ENCODE peak calls at places on chromosome 7, in four cellular contexts. L is mesendoderm, Z is H9, O is H1. Q is an unnamed sample.

GRCh38 chr7:8638076-8638475 is 204.7 kb downstream of the NXPH1 start:
- DNase-seq in L (no peak), Z (no peak), O (no peak), Q (no peak)

GRCh38 chr7:80630611-80631010 is 7.8 kb upstream of the CD36 start:
- DNase-seq in L (no peak), Z (no peak), O (no peak), Q (peak)

GRCh38 chr7:155965010-155965409 is 152.7 kb upstream of the SHH start:
- DNase-seq in L (no peak), Z (peak), O (no peak), Q (peak)

GRCh38 chr7:45662540-45663166 is 88.5 kb downstream of the ADCY1 start:
- DNase-seq in L (no peak), Z (peak), O (peak), Q (no peak)

GRCh38 chr7:51316666-51317581 is at the start of gene COBL:
- DNase-seq in L (peak), Z (peak), O (peak), Q (no peak)

GRCh38 chr7:77282897-77283296 is 83.3 kb upstream of the FGL2 start:
- DNase-seq in L (no peak), Z (no peak), O (no peak), Q (no peak)

GRCh38 chr7:100736671-100737070 is 3.3 kb downstream of the ZAN start:
- DNase-seq in L (no peak), Z (no peak), O (no peak), Q (no peak)

GRCh38 chr7:155471728-155472127 is 13.8 kb downstream of the EN2 start:
- DNase-seq in L (no peak), Z (peak), O (no peak), Q (no peak)

GRCh38 chr7:116762951-116763350 is 91.0 kb downstream of the MET start:
- DNase-seq in L (no peak), Z (no peak), O (no peak), Q (no peak)

GRCh38 chr7:24025094-24025493 is 258.9 kb upstream of the NPY start:
- DNase-seq in L (peak), Z (no peak), O (no peak), Q (peak)

GRCh38 chr7:17054206-17054605 is 172.4 kb upstream of the AGR3 start:
- DNase-seq in L (no peak), Z (no peak), O (no peak), Q (no peak)

GRCh38 chr7:3197567-3198212 is 103.4 kb upstream of the SDK1 start:
- DNase-seq in L (no peak), Z (no peak), O (no peak), Q (no peak)

GRCh38 chr7:27116962-27117686 is 13.4 kb downstream of the HOXA4 start:
- DNase-seq in L (no peak), Z (no peak), O (peak), Q (peak)

GRCh38 chr7:26147030-26147429 is 5.0 kb upstream of the NFE2L3 start:
- DNase-seq in L (no peak), Z (no peak), O (no peak), Q (no peak)

GRCh38 chr7:82677064-82677463 is 233.5 kb upstream of the CACNA2D1 start:
- DNase-seq in L (peak), Z (no peak), O (no peak), Q (no peak)

GRCh38 chr7:156386097-156386496 is 254.5 kb upstream of the RNF32 start:
- DNase-seq in L (peak), Z (peak), O (peak), Q (no peak)

GRCh38 chr7:120714945-120715344 is 143.0 kb downstream of the TSPAN12 start:
- DNase-seq in L (no peak), Z (no peak), O (no peak), Q (no peak)

GRCh38 chr7:28666144-28666543 is 253.8 kb downstream of the CREB5 start:
- DNase-seq in L (no peak), Z (no peak), O (no peak), Q (peak)

GRCh38 chr7:39622609-39623311 is 612 bp upstream of the RALA start:
- DNase-seq in L (no peak), Z (no peak), O (no peak), Q (no peak)

GRCh38 chr7:57328963-57329362 is 121.0 kb upstream of the ZNF716 start:
- DNase-seq in L (no peak), Z (no peak), O (no peak), Q (no peak)

GRCh38 chr7:116443101-116443523 is 56.4 kb upstream of the CAV2 start:
- DNase-seq in L (peak), Z (no peak), O (no peak), Q (peak)

GRCh38 chr7:39091774-39092173 is 114.1 kb downstream of the POU6F2 start:
- DNase-seq in L (no peak), Z (no peak), O (no peak), Q (no peak)

GRCh38 chr7:87574630-87575029 is 26.1 kb downstream of the ABCB1 start:
- DNase-seq in L (no peak), Z (no peak), O (no peak), Q (peak)

GRCh38 chr7:69695998-69696657 is 97.9 kb downstream of the AUTS2 start:
- DNase-seq in L (peak), Z (no peak), O (no peak), Q (no peak)

GRCh38 chr7:134779741-134780065 is 269 bp downstream of the CALD1 start:
- DNase-seq in L (no peak), Z (no peak), O (no peak), Q (no peak)

GRCh38 chr7:46834921-46835320 is 747.0 kb downstream of the TNS3 start:
- DNase-seq in L (no peak), Z (no peak), O (no peak), Q (no peak)

GRCh38 chr7:26305048-26305868 is 13.6 kb downstream of the SNX10 start:
- DNase-seq in L (no peak), Z (no peak), O (no peak), Q (no peak)

GRCh38 chr7:76296743-76297740 is 5.4 kb upstream of the HSPB1 start:
- DNase-seq in L (no peak), Z (no peak), O (no peak), Q (peak)

GRCh38 chr7:30390872-30391646 is 87.5 kb downstream of the NOD1 start:
- DNase-seq in L (peak), Z (no peak), O (no peak), Q (no peak)

GRCh38 chr7:32163911-32164310 is 93.7 kb upstream of the PDE1C start:
- DNase-seq in L (no peak), Z (no peak), O (no peak), Q (peak)

GRCh38 chr7:142602756-142603155 is 146.5 kb upstream of the PRSS1 start:
- DNase-seq in L (no peak), Z (no peak), O (no peak), Q (no peak)

GRCh38 chr7:96447109-96447645 is 125.3 kb upstream of the SLC25A13 start:
- DNase-seq in L (no peak), Z (no peak), O (no peak), Q (no peak)

GRCh38 chr7:86411804-86412203 is 231.9 kb upstream of the GRM3 start:
- DNase-seq in L (no peak), Z (no peak), O (no peak), Q (no peak)

GRCh38 chr7:50661345-50662058 is 96.3 kb upstream of the DDC start:
- DNase-seq in L (no peak), Z (no peak), O (no peak), Q (no peak)

GRCh38 chr7:116511552-116512523 is 12.3 kb downstream of the CAV2 start:
- DNase-seq in L (no peak), Z (no peak), O (no peak), Q (peak)

GRCh38 chr7:99313204-99313573 is 12.5 kb upstream of the ARPC1A start:
- DNase-seq in L (no peak), Z (no peak), O (no peak), Q (no peak)

GRCh38 chr7:149866139-149866785 is 7.5 kb upstream of the ATP6V0E2 start:
- DNase-seq in L (no peak), Z (no peak), O (no peak), Q (no peak)

GRCh38 chr7:130114374-130114773 is 44.0 kb downstream of the KLHDC10 start:
- DNase-seq in L (no peak), Z (no peak), O (no peak), Q (no peak)

GRCh38 chr7:130112078-130112477 is 41.7 kb downstream of the KLHDC10 start:
- DNase-seq in L (peak), Z (no peak), O (no peak), Q (no peak)

GRCh38 chr7:130114776-130115175 is 44.4 kb downstream of the KLHDC10 start:
- DNase-seq in L (no peak), Z (no peak), O (no peak), Q (no peak)

GRCh38 chr7:130113887-130114286 is 43.6 kb downstream of the KLHDC10 start:
- DNase-seq in L (no peak), Z (no peak), O (no peak), Q (no peak)

DNA sequence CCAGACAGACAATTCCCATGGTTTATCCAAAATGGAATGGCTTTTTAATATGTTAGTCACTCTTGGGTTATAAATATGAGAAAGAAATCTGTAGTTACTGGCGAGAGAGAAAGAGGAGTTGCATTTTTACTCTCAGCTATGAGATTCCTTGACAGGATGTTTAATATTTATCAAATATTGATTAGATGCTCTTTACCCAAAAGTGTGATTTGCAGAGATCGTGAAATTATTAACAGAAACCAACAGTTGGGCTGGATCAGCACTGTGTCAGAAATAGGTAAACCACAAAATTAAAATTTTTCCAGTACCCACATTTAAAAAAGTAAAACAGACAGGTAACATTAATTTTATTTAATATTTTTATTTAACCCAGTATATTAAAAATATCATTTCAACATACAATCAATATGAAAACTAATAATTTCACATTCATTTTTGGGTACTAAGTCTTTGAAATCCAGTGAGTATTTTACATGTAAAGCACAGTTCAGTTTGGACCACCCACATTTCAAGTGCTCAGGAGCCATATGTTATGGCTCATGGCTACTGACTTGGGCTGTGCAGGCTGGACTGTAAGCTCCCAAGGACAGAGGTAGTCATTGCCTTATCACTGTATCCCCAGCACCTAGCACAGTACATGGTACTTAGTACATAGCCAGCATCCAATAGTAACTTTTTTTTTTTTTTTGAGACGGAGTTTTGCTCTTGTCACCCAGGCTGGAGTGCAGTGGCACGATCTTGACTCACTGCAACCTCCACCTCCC is 42.5 kb downstream of the KLHDC10 start:
- DNase-seq in L (no peak), Z (no peak), O (no peak), Q (no peak)
- H3K56ac ChIP-seq in L (no peak), Z (no peak), O (no peak), Q (no peak)

GRCh38 chr7:577971-578370 is 58.3 kb upstream of the PDGFA start:
- DNase-seq in L (peak), Z (no peak), O (no peak), Q (no peak)
- H3K56ac ChIP-seq in L (no peak), Z (no peak), O (no peak), Q (no peak)

GRCh38 chr7:36487756-36488336 is 98.2 kb downstream of the ANLN start:
- DNase-seq in L (peak), Z (no peak), O (no peak), Q (peak)

GRCh38 chr7:36486336-36486735 is 96.7 kb downstream of the ANLN start:
- DNase-seq in L (no peak), Z (no peak), O (no peak), Q (no peak)

DNA sequence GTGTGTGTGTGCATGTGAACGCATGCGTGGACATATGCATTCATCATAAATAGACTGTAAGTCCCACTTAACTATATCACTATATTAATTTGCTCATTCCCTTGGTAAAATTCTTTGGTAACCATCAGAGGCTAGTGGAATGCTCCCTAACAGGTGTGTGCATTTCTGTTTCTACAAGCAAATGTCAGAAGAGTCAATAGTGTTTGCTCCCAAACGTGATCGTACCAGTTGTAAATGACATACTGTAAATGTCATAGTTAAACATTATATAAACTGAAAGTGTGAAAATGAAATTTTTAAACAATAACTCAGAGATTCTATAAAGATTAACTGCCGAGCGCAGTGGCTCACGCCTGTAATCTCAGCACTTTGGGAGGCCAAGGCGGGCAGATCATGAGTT is 94.6 kb downstream of the ANLN start:
- DNase-seq in L (no peak), Z (no peak), O (no peak), Q (no peak)
- H3K56ac ChIP-seq in L (no peak), Z (no peak), O (no peak), Q (no peak)

GRCh38 chr7:112898432-112899290 is 108.5 kb upstream of the TMEM168 start:
- DNase-seq in L (peak), Z (peak), O (peak), Q (peak)
- H3K56ac ChIP-seq in L (no peak), Z (no peak), O (no peak), Q (no peak)

GRCh38 chr7:113504142-113504541 is 385.8 kb upstream of the SMIM30 start:
- DNase-seq in L (no peak), Z (no peak), O (no peak), Q (no peak)

DNA sequence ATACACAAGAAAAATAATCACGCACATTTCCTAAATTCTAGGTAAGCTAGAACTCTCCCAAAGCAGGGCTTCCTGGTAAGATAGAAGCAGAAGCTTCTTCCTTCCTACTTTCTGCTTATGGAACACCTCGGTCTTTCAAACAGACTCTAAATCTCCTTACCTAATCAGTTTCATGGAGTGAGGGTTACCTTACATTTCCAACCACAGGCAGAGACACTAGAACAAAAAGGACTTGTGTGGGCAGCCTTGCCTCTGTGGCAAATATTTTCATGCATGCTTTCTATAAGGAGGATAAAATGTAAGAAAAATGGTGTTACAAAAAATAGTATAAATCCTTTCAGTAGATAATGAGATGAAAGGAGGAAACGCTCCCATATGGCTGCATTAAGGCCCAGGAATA is 386.3 kb upstream of the SMIM30 start:
- DNase-seq in L (no peak), Z (no peak), O (no peak), Q (no peak)
- H3K56ac ChIP-seq in L (no peak), Z (no peak), O (no peak), Q (no peak)

GRCh38 chr7:129362528-129362927 is 71.7 kb upstream of the STRIP2 start:
- DNase-seq in L (no peak), Z (no peak), O (no peak), Q (no peak)

GRCh38 chr7:129359176-129359575 is 75.1 kb upstream of the STRIP2 start:
- DNase-seq in L (no peak), Z (no peak), O (no peak), Q (no peak)

GRCh38 chr7:129359641-129360040 is 74.6 kb upstream of the STRIP2 start:
- DNase-seq in L (no peak), Z (no peak), O (no peak), Q (peak)

GRCh38 chr7:129367349-129367699 is 66.9 kb upstream of the STRIP2 start:
- DNase-seq in L (no peak), Z (no peak), O (no peak), Q (no peak)

GRCh38 chr7:129361771-129362170 is 72.5 kb upstream of the STRIP2 start:
- DNase-seq in L (no peak), Z (no peak), O (no peak), Q (no peak)
- H3K56ac ChIP-seq in L (no peak), Z (no peak), O (no peak), Q (no peak)

DNA sequence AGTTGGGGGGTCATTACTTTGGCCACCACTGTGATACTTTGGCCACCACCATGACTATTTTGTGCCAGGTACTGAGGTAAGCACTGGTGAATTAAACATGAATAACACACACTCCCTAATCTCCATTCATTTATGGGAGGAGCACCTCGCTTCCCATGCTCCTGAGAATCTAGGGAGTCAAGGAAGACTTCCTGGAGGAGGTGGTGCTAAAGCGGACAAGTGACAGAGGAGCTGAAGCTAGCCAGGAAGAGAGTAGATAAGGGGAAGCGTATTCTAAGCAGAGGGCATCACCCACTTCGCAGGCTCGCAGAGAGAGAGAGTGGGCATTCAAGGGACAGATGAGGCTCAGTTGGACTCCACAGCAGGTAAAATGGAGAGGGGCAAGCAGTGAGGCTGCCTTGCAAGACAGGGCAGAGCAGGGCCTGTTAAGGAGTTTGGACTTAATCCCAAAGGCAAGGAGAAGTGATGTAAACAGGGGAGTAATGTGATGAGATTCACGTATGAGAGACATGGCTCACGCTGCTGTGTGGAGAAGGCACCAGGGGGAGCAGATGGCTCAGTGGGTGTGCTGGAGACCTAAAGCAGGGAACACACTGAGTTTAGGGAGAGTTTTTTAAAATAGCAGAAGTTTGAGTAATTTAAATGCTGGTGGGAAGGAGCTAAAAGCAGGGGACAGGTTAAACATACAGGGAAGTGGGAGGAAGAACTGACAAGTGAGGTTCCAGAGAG is 21.3 kb upstream of the TMEM248 start:
- DNase-seq in L (no peak), Z (no peak), O (no peak), Q (no peak)
- H3K56ac ChIP-seq in L (no peak), Z (no peak), O (no peak), Q (no peak)

DNA sequence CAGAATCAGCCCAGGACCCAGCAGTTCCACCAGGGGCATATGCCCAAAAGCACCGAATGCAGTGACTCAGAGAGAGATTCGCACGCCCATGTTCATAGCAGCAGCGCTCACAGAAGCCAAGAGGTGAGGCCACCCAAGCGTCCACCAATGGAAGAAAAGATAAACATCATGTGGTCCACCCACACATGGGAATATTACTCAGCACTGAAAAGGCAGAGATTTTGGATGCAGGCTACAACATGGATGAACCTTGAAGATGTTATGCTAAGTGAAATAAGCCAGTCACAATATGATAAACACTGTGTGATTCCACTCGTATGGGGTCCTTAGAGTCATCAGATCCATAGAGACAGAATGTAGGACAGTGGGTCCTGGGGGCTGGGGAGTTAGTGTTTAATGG is 427.4 kb downstream of the DNAJB6 start:
- DNase-seq in L (no peak), Z (no peak), O (no peak), Q (no peak)
- H3K56ac ChIP-seq in L (no peak), Z (no peak), O (no peak), Q (no peak)

Q was measured in IMR-90.